ENCODE peak calls at places on chromosomes 7 and 10, in ten cellular contexts. A, P, L, J, M, U, I, E, H and X are unnamed samples.

GRCh38 chr7:134886353-134887057 is 99.8 kb upstream of the AGBL3 start:
- DNase-seq in I (no peak), J (no peak), U (peak; percentile 37), A (no peak), E (peak; percentile 72), H (no peak), M (no peak), P (no peak), L (no peak), X (no peak)

GRCh38 chr7:134351424-134351823 is 34.7 kb upstream of the SLC35B4 start:
- DNase-seq in J (no peak), E (no peak), I (no peak), P (peak; percentile 95), U (no peak), H (no peak), A (no peak), M (no peak), L (no peak), X (no peak)

GRCh38 chr7:128770238-128770637 is 5.4 kb downstream of the OPN1SW start:
- DNase-seq in I (no peak), J (no peak), M (no peak), U (no peak), E (no peak), A (no peak), L (no peak), P (no peak), H (no peak), X (no peak)

GRCh38 chr7:47572939-47573757 is 8.8 kb downstream of the TNS3 start:
- DNase-seq in P (peak; percentile 60), L (no peak), U (no peak), E (no peak), M (no peak), A (no peak), J (no peak), H (no peak), I (peak; percentile 51), X (no peak)

GRCh38 chr10:132035476-132035875 is 30.3 kb upstream of the JAKMIP3 start:
- DNase-seq in I (no peak), U (no peak), M (no peak), J (no peak), A (no peak), P (peak; percentile 53), E (no peak), L (no peak), H (no peak), X (no peak)

GRCh38 chr7:78090616-78091015 is 292.0 kb downstream of the PHTF2 start:
- DNase-seq in A (no peak), U (no peak), E (peak; percentile 33), L (no peak), P (no peak), J (no peak), M (no peak), I (no peak), H (no peak), X (no peak)

GRCh38 chr7:138992052-138992531 is 10.9 kb upstream of the KIAA1549 start:
- DNase-seq in M (no peak), A (no peak), E (peak; percentile 98), U (no peak), L (no peak), J (no peak), I (no peak), H (no peak), P (peak; percentile 86), X (no peak)

GRCh38 chr10:82827901-82828300 is 952.9 kb downstream of the NRG3 start:
- DNase-seq in M (no peak), I (no peak), L (no peak), U (no peak), A (no peak), P (no peak), J (no peak), H (no peak), E (peak; percentile 18), X (no peak)

GRCh38 chr10:61139230-61139928 is 195.4 kb upstream of the RHOBTB1 start:
- DNase-seq in M (no peak), J (no peak), A (no peak), U (no peak), E (no peak), I (no peak), H (no peak), P (no peak), L (no peak), X (no peak)

GRCh38 chr7:87220734-87221215 is 1.2 kb upstream of the TMEM243 start:
- DNase-seq in A (no peak), L (peak; percentile 64), E (peak; percentile 15), U (peak; percentile 18), H (no peak), J (no peak), P (peak; percentile 86), I (peak; percentile 35), M (no peak), X (no peak)

GRCh38 chr7:98703916-98704315 is 86.8 kb downstream of the NPTX2 start:
- DNase-seq in U (no peak), H (no peak), E (no peak), M (no peak), J (no peak), I (no peak), L (no peak), P (no peak), A (no peak), X (no peak)

GRCh38 chr10:66822801-66823200 is 103.0 kb upstream of the LRRTM3 start:
- DNase-seq in J (no peak), L (no peak), A (no peak), P (peak; percentile 68), E (no peak), U (peak; percentile 15), M (no peak), H (no peak), I (no peak), X (no peak)

GRCh38 chr10:123882681-123883445 is 8.7 kb downstream of the CPXM2 start:
- DNase-seq in L (no peak), M (no peak), I (no peak), P (no peak), H (no peak), U (no peak), E (no peak), A (no peak), J (no peak), X (no peak)

GRCh38 chr10:132631348-132631735 is 93.8 kb downstream of the INPP5A start:
- DNase-seq in A (no peak), E (peak; percentile 59), J (no peak), U (peak; percentile 95), I (no peak), H (no peak), M (no peak), P (peak; percentile 87), L (no peak), X (no peak)

GRCh38 chr10:34078798-34079470 is 736.2 kb downstream of the PARD3 start:
- DNase-seq in A (peak; percentile 4), E (peak; percentile 74), P (no peak), L (no peak), U (no peak), M (no peak), J (no peak), I (no peak), H (no peak), X (no peak)

GRCh38 chr7:19181634-19182033 is 36.4 kb upstream of the FERD3L start:
- DNase-seq in H (no peak), M (no peak), P (no peak), U (no peak), J (no peak), E (no peak), L (no peak), I (no peak), A (no peak), X (no peak)